ENCODE peak calls at places on chromosomes 16 and 17, in nine cellular contexts. C is tibial artery; O is activated CD8-positive, alpha-beta T cell treated with anti-CD3 and anti-CD28 coated beads for 36 hours; S is AG04450; D is CD8-positive, alpha-beta T cell; E is WTC11; A is mesothelial cell of epicardium; B is Peyer's patch; T is lung. Y is an unnamed sample.

GRCh38 chr17:28722413-28723158 is 2.8 kb downstream of the RPL23A start:
- DNase-seq in C (no peak), O (no peak), S (no peak), D (no peak), E (no peak), A (no peak), B (no peak), T (no peak), Y (no peak)

GRCh38 chr17:17781591-17782424 is 55.0 kb downstream of the SREBF1 start:
- DNase-seq in C (peak), O (peak), S (no peak), D (peak), E (peak), A (peak), B (peak), T (peak), Y (peak)

GRCh38 chr17:73226556-73227172 is 33.8 kb downstream of the COG1 start:
- DNase-seq in C (no peak), O (no peak), S (no peak), D (no peak), E (no peak), A (no peak), B (no peak), T (no peak), Y (no peak)

GRCh38 chr16:48462146-48462740 is 77.0 kb upstream of the SIAH1 start:
- DNase-seq in C (no peak), O (no peak), S (no peak), D (no peak), E (no peak), A (no peak), B (no peak), T (no peak), Y (peak)

GRCh38 chr17:56798916-56799315 is 34.8 kb downstream of the C17orf67 start:
- DNase-seq in C (no peak), O (no peak), S (no peak), D (no peak), E (peak), A (no peak), B (no peak), T (no peak), Y (peak)

GRCh38 chr17:7479389-7480192 is at the start of gene ZBTB4:
- DNase-seq in C (peak), O (peak), S (no peak), D (peak), E (peak), A (no peak), B (peak), T (no peak), Y (no peak)

GRCh38 chr16:58306327-58306726 is 11.5 kb upstream of the PRSS54 start:
- DNase-seq in C (no peak), O (peak), S (no peak), D (peak), E (peak), A (no peak), B (peak), T (no peak), Y (peak)

GRCh38 chr16:17106243-17106791 is 364.4 kb downstream of the XYLT1 start:
- DNase-seq in C (no peak), O (no peak), S (no peak), D (no peak), E (peak), A (no peak), B (no peak), T (no peak), Y (no peak)

GRCh38 chr17:41486809-41487530 is 2.7 kb downstream of the KRT36 start:
- DNase-seq in C (no peak), O (peak), S (no peak), D (peak), E (peak), A (no peak), B (peak), T (peak), Y (no peak)
- TF ChIP-seq CTCF in C (no peak), O (peak), S (no peak), D (no peak), E (peak), A (no peak), B (peak), T (no peak), Y (peak)

GRCh38 chr17:45579529-45580495 is 89.3 kb upstream of the PLEKHM1 start:
- DNase-seq in C (no peak), O (no peak), S (no peak), D (no peak), E (no peak), A (no peak), B (no peak), T (no peak), Y (no peak)

GRCh38 chr17:45580914-45581313 is 90.4 kb upstream of the PLEKHM1 start:
- DNase-seq in C (no peak), O (no peak), S (no peak), D (no peak), E (no peak), A (no peak), B (no peak), T (no peak), Y (no peak)

GRCh38 chr17:45581860-45582259 is 91.3 kb upstream of the PLEKHM1 start:
- DNase-seq in C (no peak), O (no peak), S (no peak), D (no peak), E (no peak), A (no peak), B (no peak), T (no peak), Y (no peak)

GRCh38 chr17:45578516-45579455 is 88.3 kb upstream of the PLEKHM1 start:
- DNase-seq in C (no peak), O (no peak), S (no peak), D (no peak), E (no peak), A (no peak), B (no peak), T (no peak), Y (peak)

GRCh38 chr17:45584092-45585036 is 93.8 kb upstream of the PLEKHM1 start:
- DNase-seq in C (peak), O (peak), S (no peak), D (peak), E (peak), A (peak), B (peak), T (peak), Y (peak)
- TF ChIP-seq CTCF in C (no peak), O (no peak), S (no peak), D (no peak), E (no peak), A (no peak), B (no peak), T (no peak), Y (no peak)

GRCh38 chr16:29804020-29804419 is 2.3 kb upstream of the MAZ start:
- DNase-seq in C (no peak), O (no peak), S (no peak), D (no peak), E (no peak), A (no peak), B (no peak), T (no peak), Y (no peak)

GRCh38 chr16:29806096-29806579 is at the start of gene MAZ:
- DNase-seq in C (no peak), O (no peak), S (peak), D (no peak), E (no peak), A (no peak), B (peak), T (no peak), Y (no peak)

GRCh38 chr16:29806641-29807425 is 504 bp downstream of the MAZ start:
- DNase-seq in C (no peak), O (peak), S (no peak), D (peak), E (peak), A (no peak), B (peak), T (no peak), Y (peak)

GRCh38 chr16:29804455-29805231 is 1.7 kb upstream of the MAZ start:
- DNase-seq in C (peak), O (no peak), S (no peak), D (no peak), E (peak), A (no peak), B (peak), T (no peak), Y (peak)

DNA sequence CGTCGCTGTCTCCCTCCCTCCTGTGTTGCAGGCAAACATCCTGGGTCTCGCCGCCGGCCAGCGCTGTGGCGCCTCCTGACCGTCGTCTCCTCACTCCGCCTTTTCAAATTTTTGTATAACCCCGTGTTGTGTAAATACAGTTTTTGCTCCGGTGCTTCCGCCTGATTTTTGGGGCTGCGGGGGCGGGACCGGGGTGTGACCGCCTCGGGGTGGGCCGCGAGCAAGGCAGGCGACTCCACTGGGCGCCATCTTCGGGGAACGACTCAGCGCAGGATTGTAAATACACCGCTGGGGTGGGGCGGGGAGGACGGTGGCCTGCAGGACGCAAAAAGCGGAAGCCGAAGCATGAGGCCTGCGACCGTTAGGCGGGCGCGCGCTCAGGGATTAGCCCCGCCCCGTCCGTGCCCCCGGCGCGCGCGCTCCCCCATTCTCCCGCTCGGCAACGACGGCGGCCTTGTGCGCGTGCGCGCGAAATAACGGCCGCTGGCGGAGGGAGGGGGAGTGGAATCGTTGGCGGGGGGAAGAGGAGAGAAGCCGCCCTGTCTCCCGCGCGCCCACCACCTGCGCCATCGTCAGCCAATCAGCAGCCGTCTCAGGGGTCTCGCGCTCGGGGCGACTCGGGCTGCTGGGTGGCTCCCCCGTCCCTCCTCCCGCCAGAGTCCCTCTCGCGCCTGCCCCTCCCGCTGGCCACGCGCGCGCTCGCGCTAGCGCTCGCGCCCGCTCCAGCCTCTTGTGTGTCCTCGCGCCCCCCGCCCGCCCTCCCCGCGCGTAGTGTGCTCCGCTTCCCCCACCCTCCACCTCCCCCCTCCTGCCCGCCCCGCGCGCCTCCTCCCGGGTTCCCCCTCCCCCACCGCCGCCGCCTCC is 865 bp upstream of the MAZ start:
- DNase-seq in C (peak), O (peak), S (peak), D (peak), E (peak), A (peak), B (peak), T (peak), Y (peak)
- TF ChIP-seq CTCF in C (no peak), O (no peak), S (peak), D (no peak), E (no peak), A (no peak), B (no peak), T (no peak), Y (no peak)

GRCh38 chr16:10015397-10015796 is 166.8 kb downstream of the GRIN2A start:
- DNase-seq in C (no peak), O (no peak), S (no peak), D (no peak), E (no peak), A (no peak), B (no peak), T (no peak), Y (no peak)

GRCh38 chr16:10016761-10017160 is 165.5 kb downstream of the GRIN2A start:
- DNase-seq in C (no peak), O (no peak), S (no peak), D (no peak), E (no peak), A (no peak), B (no peak), T (no peak), Y (no peak)

GRCh38 chr16:10009691-10010090 is 172.5 kb downstream of the GRIN2A start:
- DNase-seq in C (no peak), O (no peak), S (no peak), D (no peak), E (no peak), A (no peak), B (no peak), T (no peak), Y (no peak)

DNA sequence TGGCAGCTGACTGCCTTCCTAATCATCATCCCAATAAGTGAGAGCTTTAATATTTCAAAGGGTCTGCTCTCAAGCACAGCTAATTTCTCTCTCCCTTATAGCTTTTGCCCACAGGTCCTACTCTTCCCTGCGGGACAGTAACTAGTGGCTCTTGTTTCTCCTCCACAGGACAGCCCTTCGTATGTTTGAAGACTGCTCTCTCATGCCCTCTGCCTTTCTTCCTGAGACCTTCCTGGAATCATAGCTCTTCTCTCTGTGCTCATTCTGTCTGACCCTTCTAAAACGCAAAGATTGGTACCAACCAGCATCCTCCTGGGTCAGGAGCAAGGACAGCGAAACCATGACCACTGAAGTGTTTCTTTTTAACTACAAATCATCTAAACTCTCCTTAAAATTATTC is 168.9 kb downstream of the GRIN2A start:
- DNase-seq in C (no peak), O (no peak), S (no peak), D (no peak), E (no peak), A (no peak), B (no peak), T (no peak), Y (no peak)
- TF ChIP-seq CTCF in C (no peak), O (no peak), S (no peak), D (no peak), E (no peak), A (no peak), B (no peak), T (no peak), Y (no peak)

GRCh38 chr16:87053016-87053982 is 263.9 kb downstream of the C16orf95 start:
- DNase-seq in C (no peak), O (no peak), S (no peak), D (no peak), E (peak), A (no peak), B (no peak), T (no peak), Y (no peak)
- TF ChIP-seq CTCF in C (no peak), O (no peak), S (peak), D (no peak), E (peak), A (no peak), B (no peak), T (no peak), Y (no peak)

GRCh38 chr17:2395258-2396170 is 5.3 kb downstream of the MNT start:
- DNase-seq in C (no peak), O (no peak), S (no peak), D (no peak), E (no peak), A (no peak), B (no peak), T (peak), Y (no peak)
- TF ChIP-seq CTCF in C (no peak), O (no peak), S (no peak), D (no peak), E (no peak), A (no peak), B (no peak), T (no peak), Y (no peak)

GRCh38 chr17:81222906-81223757 is at the start of gene CEP131:
- DNase-seq in C (peak), O (peak), S (peak), D (peak), E (peak), A (peak), B (peak), T (peak), Y (peak)
- TF ChIP-seq CTCF in C (no peak), O (no peak), S (no peak), D (no peak), E (no peak), A (no peak), B (no peak), T (no peak), Y (no peak)

DNA sequence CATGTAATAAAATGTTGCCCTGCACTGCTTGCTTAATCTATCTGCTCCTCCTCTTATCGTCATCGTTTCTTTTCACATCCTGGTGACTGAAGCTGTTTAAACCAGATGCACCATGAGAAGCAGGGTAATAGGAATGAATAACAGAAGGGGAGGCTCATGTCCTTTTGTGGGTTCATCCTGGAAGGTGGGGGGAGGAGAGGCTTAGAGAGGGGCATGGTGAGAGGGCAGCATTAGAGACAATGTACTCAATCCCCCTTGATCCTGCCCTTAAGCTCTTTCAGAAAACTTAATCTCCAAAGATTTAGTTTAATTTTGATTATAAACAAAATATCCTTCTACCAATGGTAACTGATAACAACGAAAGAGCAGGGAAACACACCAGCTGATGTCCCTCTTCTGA is 248.5 kb downstream of the CA10 start:
- DNase-seq in C (no peak), O (no peak), S (no peak), D (no peak), E (no peak), A (no peak), B (no peak), T (no peak), Y (no peak)
- TF ChIP-seq CTCF in C (no peak), O (no peak), S (no peak), D (no peak), E (no peak), A (no peak), B (no peak), T (no peak), Y (no peak)

DNA sequence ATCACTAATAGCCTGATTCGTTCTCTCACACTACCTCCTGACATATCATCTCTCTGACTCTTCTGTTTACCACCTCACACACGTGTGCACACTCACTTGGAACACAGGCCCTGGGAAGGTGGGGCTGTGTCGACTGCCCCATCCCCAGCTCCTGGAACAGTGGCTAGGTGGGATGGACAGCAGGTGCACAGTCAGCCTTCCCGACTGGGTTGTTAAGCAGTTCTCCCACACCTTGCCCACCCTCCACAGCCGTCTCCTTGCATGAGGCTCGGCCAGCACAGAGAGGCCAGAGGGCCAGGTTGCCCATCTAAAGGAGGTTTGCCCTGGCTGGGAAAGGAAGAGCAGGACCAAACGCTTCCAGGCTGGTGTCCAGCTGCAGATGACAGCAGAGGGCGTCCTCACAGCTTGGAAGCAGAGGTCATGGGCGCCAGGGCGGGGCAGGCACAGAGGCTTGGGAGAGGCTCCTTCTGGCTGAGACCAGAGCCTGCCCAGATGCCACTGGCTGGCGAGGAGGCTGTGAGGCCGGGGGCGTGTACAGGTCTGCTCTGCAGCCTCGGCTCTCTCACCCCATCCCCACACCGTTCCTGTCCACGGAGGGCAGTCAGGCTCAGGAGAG is 92.8 kb downstream of the AMFR start:
- DNase-seq in C (peak), O (peak), S (no peak), D (no peak), E (peak), A (no peak), B (peak), T (peak), Y (peak)
- TF ChIP-seq CTCF in C (no peak), O (no peak), S (peak), D (no peak), E (no peak), A (no peak), B (no peak), T (no peak), Y (peak)